ENCODE peak calls at places on chromosomes 5 and 9, in seven cellular contexts. L is transverse colon, R is adrenal gland, X is dorsolateral prefrontal cortex, T is hepatocyte, P is PC-9, G is fibroblast of mammary gland. W is an unnamed sample.

GRCh38 chr5:142717582-142718215 is 31.8 kb upstream of the FGF1 start:
- DNase-seq in L (no peak), R (peak), X (no peak), T (peak), P (peak), G (peak), W (no peak)

GRCh38 chr5:30131-30530 is 61.8 kb upstream of the PLEKHG4B start:
- DNase-seq in L (no peak), R (no peak), X (no peak), T (no peak), P (no peak), G (no peak), W (no peak)

GRCh38 chr5:116652196-116652729 is 77.6 kb upstream of the SEMA6A start:
- DNase-seq in L (no peak), R (no peak), X (peak), T (peak), P (no peak), G (peak), W (peak)

GRCh38 chr5:138949988-138950387 is 74.9 kb upstream of the LRRTM2 start:
- DNase-seq in L (no peak), R (peak), X (no peak), T (no peak), P (no peak), G (no peak), W (no peak)

GRCh38 chr5:176629853-176630680 is at the start of the genes EIF4E1B and SNCB:
- DNase-seq in L (no peak), R (peak), X (no peak), T (peak), P (no peak), G (no peak), W (no peak)

GRCh38 chr5:45532826-45533624 is 163.2 kb downstream of the HCN1 start:
- DNase-seq in L (no peak), R (no peak), X (no peak), T (no peak), P (no peak), G (no peak), W (no peak)

GRCh38 chr5:32933692-32934091 is 222.6 kb downstream of the NPR3 start:
- DNase-seq in L (no peak), R (no peak), X (no peak), T (no peak), P (no peak), G (no peak), W (no peak)

GRCh38 chr9:135711411-135711810 is 9.4 kb downstream of the KCNT1 start:
- DNase-seq in L (no peak), R (no peak), X (no peak), T (no peak), P (no peak), G (no peak), W (no peak)

GRCh38 chr5:171957591-171958251 is 48.7 kb downstream of the FBXW11 start:
- DNase-seq in L (no peak), R (peak), X (no peak), T (no peak), P (no peak), G (no peak), W (no peak)

GRCh38 chr5:1885777-1886633 is 3.3 kb upstream of the IRX4 start:
- DNase-seq in L (no peak), R (no peak), X (no peak), T (no peak), P (no peak), G (no peak), W (no peak)

GRCh38 chr5:1883925-1884637 is 1.4 kb upstream of the IRX4 start:
- DNase-seq in L (no peak), R (no peak), X (no peak), T (no peak), P (no peak), G (no peak), W (no peak)

GRCh38 chr5:1884638-1885475 is 2.1 kb upstream of the IRX4 start:
- DNase-seq in L (no peak), R (no peak), X (no peak), T (no peak), P (no peak), G (no peak), W (no peak)

GRCh38 chr5:1886634-1887399 is 4.1 kb upstream of the IRX4 start:
- DNase-seq in L (no peak), R (no peak), X (no peak), T (no peak), P (no peak), G (no peak), W (no peak)

GRCh38 chr5:1885476-1885755 is 2.7 kb upstream of the IRX4 start:
- DNase-seq in L (no peak), R (no peak), X (no peak), T (no peak), P (no peak), G (no peak), W (no peak)
- H3K4me3 ChIP-seq in L (no peak), R (no peak), X (no peak), T (no peak), P (no peak), G (no peak), W (no peak)

GRCh38 chr5:72210913-72211670 is 103.8 kb downstream of the MAP1B start:
- DNase-seq in L (peak), R (peak), X (no peak), T (peak), P (peak), G (peak), W (peak)
- H3K4me3 ChIP-seq in L (no peak), R (no peak), X (no peak), T (no peak), P (peak), G (no peak), W (no peak)

GRCh38 chr5:137880313-137880712 is 8.9 kb upstream of the PKD2L2 start:
- DNase-seq in L (no peak), R (no peak), X (no peak), T (no peak), P (no peak), G (peak), W (no peak)
- H3K4me3 ChIP-seq in L (no peak), R (no peak), X (peak), T (no peak), P (no peak), G (no peak), W (no peak)

DNA sequence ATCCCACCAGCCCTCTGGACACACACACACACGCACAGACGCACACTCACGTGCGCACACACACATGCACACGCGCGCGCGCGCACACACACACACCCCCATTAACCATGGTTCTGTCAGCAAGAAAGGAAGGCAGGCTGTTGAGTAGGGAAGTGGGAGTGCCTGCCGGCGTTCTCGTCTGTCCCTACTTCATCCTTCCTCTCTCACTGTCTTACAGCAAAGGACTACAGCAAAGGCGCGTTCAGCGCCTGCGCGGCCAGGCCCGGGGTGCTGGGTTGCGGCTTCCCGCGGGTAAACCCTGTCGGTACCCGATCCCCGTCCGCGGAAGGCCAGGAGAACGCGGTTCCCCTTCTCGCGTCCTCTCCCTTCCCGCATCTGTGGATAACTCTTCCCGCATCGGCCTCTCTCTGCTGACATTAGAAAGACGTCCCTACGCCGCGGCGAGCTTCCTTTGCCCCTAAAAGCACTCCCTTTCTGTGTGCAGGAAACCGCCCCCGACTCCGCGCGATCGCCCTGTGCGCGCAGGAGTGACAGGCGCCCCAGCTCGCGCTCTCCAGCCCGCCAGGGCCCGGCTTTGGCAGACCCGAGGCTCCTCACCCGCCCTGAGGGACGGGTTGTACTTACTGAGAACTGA is 219.2 kb downstream of the AGTPBP1 start:
- DNase-seq in L (peak), R (peak), X (peak), T (peak), P (no peak), G (peak), W (no peak)
- H3K4me3 ChIP-seq in L (no peak), R (no peak), X (peak), T (peak), P (no peak), G (peak), W (peak)

GRCh38 chr5:79511945-79512493 is 1.9 kb downstream of the HOMER1 start:
- DNase-seq in L (no peak), R (no peak), X (no peak), T (no peak), P (no peak), G (peak), W (no peak)
- H3K4me3 ChIP-seq in L (no peak), R (no peak), X (peak), T (peak), P (peak), G (peak), W (peak)

DNA sequence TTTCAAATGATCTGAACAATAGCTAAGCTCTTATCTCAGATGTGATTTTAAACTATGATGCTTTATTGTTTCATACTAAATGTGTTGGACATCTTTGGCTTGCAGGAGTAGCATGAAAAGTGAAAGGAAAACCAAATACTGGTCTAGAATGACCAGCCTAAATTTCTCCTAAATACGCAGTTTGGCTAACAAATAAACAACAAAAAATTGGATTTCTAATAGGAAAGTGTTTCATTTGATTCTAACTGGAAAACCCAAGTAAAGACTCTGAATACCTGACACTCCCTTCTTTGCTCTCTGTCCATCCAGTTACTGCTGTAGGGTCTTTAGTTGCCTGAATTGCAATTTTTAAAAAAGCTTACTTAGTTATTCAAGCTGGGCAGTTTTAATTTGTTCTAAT is 111.7 kb upstream of the ACOT12 start:
- DNase-seq in L (no peak), R (no peak), X (no peak), T (no peak), P (no peak), G (peak), W (no peak)
- H3K4me3 ChIP-seq in L (no peak), R (no peak), X (peak), T (no peak), P (no peak), G (no peak), W (no peak)

GRCh38 chr9:129484325-129485000 is 136.4 kb downstream of the C9orf50 start:
- DNase-seq in L (no peak), R (no peak), X (no peak), T (no peak), P (no peak), G (peak), W (no peak)

GRCh38 chr9:129482521-129483466 is 138.1 kb downstream of the C9orf50 start:
- DNase-seq in L (peak), R (peak), X (peak), T (peak), P (peak), G (peak), W (no peak)

GRCh38 chr9:129481824-129482511 is 138.9 kb downstream of the C9orf50 start:
- DNase-seq in L (no peak), R (no peak), X (no peak), T (peak), P (no peak), G (peak), W (no peak)

GRCh38 chr9:129485140-129485758 is 135.7 kb downstream of the C9orf50 start:
- DNase-seq in L (no peak), R (no peak), X (no peak), T (no peak), P (no peak), G (no peak), W (no peak)

DNA sequence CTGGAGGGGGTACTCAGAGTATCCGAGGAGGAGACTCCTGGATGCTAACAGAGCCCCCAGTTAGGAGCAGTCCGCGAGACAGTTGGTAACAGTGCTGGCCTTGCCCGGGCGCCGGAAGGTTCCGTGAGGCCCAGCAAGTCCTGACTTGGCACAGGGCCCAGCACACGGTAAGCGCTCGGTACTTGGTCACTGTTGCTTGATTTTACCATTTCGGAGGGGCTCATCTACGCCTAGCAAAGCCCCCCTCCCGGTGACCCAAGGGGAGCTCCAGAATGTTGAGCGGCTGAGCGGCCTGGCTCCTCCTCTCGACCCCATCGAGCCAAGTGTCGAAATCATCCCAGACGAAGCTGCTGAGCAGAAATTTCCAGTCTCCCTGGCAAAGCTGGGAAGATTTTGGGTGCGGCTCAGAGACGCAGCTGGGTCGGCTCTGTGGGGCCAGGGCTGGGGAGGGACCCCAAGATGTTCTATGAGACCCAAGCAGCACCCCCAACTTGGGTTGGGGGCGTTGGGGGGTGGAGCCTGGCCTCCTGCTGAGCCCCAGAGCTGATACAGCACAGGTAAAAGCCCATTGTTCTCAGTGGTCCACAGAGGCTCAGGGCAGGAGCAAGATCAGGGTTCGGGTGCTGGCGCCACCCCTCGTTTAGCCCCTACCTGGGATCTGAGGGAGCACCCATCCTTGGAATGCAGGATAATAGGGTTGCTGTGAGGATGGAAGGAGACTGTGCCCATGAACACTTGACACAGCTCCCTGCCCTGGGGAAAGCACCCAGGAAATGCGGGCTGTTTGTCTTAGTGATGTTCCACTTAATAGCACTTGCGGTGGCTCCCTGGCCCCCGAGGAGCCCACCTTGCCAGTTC is 137.2 kb downstream of the C9orf50 start:
- DNase-seq in L (peak), R (peak), X (peak), T (peak), P (peak), G (peak), W (peak)
- H3K4me3 ChIP-seq in L (peak), R (no peak), X (peak), T (no peak), P (peak), G (no peak), W (peak)

DNA sequence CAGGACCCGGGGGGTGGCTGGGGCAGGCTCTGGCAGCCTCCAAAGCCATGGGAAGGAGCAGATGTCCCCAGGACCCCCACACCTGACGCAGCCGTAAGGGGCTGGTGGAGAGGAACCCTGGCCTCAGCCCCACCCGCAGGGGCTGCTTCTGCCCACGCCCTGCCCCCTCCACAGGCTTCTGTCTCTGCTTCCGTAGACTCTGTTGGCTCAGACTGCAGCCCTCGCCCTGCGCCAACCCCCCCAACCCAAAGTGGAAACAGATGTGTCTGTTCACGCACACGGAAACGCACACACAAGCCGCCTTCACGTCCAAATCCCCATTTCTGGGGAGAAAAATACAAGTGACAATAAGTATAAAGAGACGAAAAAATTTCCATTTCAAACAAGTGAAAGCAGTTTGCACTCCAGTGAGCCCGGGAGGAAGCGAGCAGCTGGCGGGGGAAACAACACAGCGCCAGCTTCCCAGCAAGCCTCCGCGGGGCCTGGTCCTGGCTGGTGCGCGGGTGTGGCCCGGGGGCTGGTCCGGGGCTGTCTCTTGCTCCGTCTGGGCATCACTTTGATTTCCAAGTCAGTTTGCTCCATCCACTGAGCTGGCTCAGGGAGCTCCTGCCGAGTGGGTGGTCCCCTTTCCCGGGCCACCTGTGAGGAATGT is 32.6 kb upstream of the RXRA start:
- DNase-seq in L (no peak), R (no peak), X (no peak), T (peak), P (no peak), G (peak), W (no peak)
- H3K4me3 ChIP-seq in L (no peak), R (no peak), X (peak), T (no peak), P (no peak), G (no peak), W (no peak)